ENCODE peak calls at places on chromosomes 7 and 10, in six cellular contexts. One of them, this sample, is unnamed.

GRCh38 chr10:86439544-86439943 is 72.9 kb upstream of the GRID1 start:
- DNase-seq in HFF-Myc: peak; percentile 24
- DNase-seq in BJ: peak; percentile 47
- DNase-seq in cardiac fibroblast: peak; percentile 95
- DNase-seq in pancreas: no peak
- DNase-seq in stomach: peak; percentile 59
- DNase-seq in this sample: peak; percentile 43

GRCh38 chr7:137094-137861 is 55.1 kb upstream of the FAM20C start:
- DNase-seq in cardiac fibroblast: no peak
- DNase-seq in pancreas: no peak
- DNase-seq in BJ: no peak
- DNase-seq in HFF-Myc: no peak
- DNase-seq in stomach: no peak
- DNase-seq in this sample: no peak

GRCh38 chr10:122878799-122879338 is 512 bp downstream of the FAM24B start:
- DNase-seq in pancreas: no peak
- DNase-seq in stomach: no peak
- DNase-seq in cardiac fibroblast: peak; percentile 23
- DNase-seq in HFF-Myc: no peak
- DNase-seq in BJ: no peak
- DNase-seq in this sample: no peak

GRCh38 chr10:59372543-59372942 is 10.2 kb upstream of the FAM13C start:
- DNase-seq in pancreas: no peak
- DNase-seq in BJ: no peak
- DNase-seq in stomach: no peak
- DNase-seq in cardiac fibroblast: peak; percentile 62
- DNase-seq in HFF-Myc: no peak
- DNase-seq in this sample: no peak

GRCh38 chr10:29096303-29096824 is 192.5 kb upstream of the LYZL1 start:
- DNase-seq in BJ: no peak
- DNase-seq in HFF-Myc: no peak
- DNase-seq in stomach: no peak
- DNase-seq in pancreas: no peak
- DNase-seq in cardiac fibroblast: no peak
- DNase-seq in this sample: no peak

GRCh38 chr10:84270708-84271107 is 25.9 kb downstream of the RGR start:
- DNase-seq in HFF-Myc: no peak
- DNase-seq in pancreas: no peak
- DNase-seq in cardiac fibroblast: no peak
- DNase-seq in stomach: no peak
- DNase-seq in BJ: no peak
- DNase-seq in this sample: no peak

GRCh38 chr7:14604606-14605005 is 297.9 kb downstream of the DGKB start:
- DNase-seq in BJ: no peak
- DNase-seq in stomach: no peak
- DNase-seq in cardiac fibroblast: no peak
- DNase-seq in pancreas: no peak
- DNase-seq in HFF-Myc: no peak
- DNase-seq in this sample: no peak

GRCh38 chr10:118901409-118901808 is 128.1 kb upstream of the NANOS1 start:
- DNase-seq in HFF-Myc: no peak
- DNase-seq in cardiac fibroblast: no peak
- DNase-seq in stomach: no peak
- DNase-seq in BJ: no peak
- DNase-seq in pancreas: no peak
- DNase-seq in this sample: no peak

GRCh38 chr7:134546903-134547737 is 1.8 kb upstream of the AKR1B15 start:
- DNase-seq in pancreas: peak; percentile 86
- DNase-seq in HFF-Myc: no peak
- DNase-seq in stomach: peak; percentile 79
- DNase-seq in BJ: no peak
- DNase-seq in cardiac fibroblast: peak; percentile 66
- DNase-seq in this sample: peak; percentile 22

GRCh38 chr7:75639071-75639892 is 99.5 kb downstream of the HIP1 start:
- DNase-seq in stomach: peak; percentile 50
- DNase-seq in cardiac fibroblast: peak; percentile 59
- DNase-seq in HFF-Myc: no peak
- DNase-seq in BJ: no peak
- DNase-seq in pancreas: peak; percentile 75
- DNase-seq in this sample: no peak

GRCh38 chr7:84219310-84219709 is 24.7 kb upstream of the SEMA3A start:
- DNase-seq in stomach: no peak
- DNase-seq in HFF-Myc: no peak
- DNase-seq in BJ: no peak
- DNase-seq in pancreas: no peak
- DNase-seq in cardiac fibroblast: no peak
- DNase-seq in this sample: no peak

GRCh38 chr7:28799619-28800018 is 158.5 kb downstream of the TRIL start:
- DNase-seq in pancreas: no peak
- DNase-seq in cardiac fibroblast: no peak
- DNase-seq in stomach: no peak
- DNase-seq in HFF-Myc: no peak
- DNase-seq in BJ: no peak
- DNase-seq in this sample: no peak

GRCh38 chr10:44398747-44399477 is 14.0 kb upstream of the CXCL12 start:
- DNase-seq in stomach: no peak
- DNase-seq in HFF-Myc: peak; percentile 33
- DNase-seq in BJ: no peak
- DNase-seq in cardiac fibroblast: no peak
- DNase-seq in pancreas: no peak
- DNase-seq in this sample: no peak

GRCh38 chr7:80829527-80829926 is 89.3 kb downstream of the SEMA3C start:
- DNase-seq in stomach: no peak
- DNase-seq in HFF-Myc: no peak
- DNase-seq in cardiac fibroblast: no peak
- DNase-seq in pancreas: no peak
- DNase-seq in BJ: no peak
- DNase-seq in this sample: no peak

DNA sequence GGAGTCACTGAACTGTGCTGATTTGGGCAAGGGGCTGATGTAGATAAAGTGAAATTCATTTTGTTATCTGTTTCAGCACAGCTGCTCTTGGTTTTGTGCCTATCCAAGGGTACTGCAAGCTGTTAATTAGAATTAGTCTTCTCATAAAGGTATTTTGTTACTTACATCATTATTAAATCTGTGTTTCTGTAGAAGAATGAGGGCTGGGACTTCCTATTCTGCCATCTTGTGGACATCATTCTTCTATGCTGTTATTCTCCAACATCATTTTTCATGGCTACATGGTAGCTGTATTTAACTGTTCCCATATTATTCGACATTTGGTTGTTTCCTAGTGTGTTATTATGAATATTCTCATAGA is 76.2 kb upstream of the CCDC71L start:
- DNase-seq in BJ: no peak
- DNase-seq in stomach: no peak
- DNase-seq in cardiac fibroblast: peak; percentile 80
- DNase-seq in pancreas: no peak
- DNase-seq in HFF-Myc: no peak
- DNase-seq in this sample: peak; percentile 27
- TF ChIP-seq CTCF in BJ: peak; percentile 54
- TF ChIP-seq CTCF in stomach: peak; percentile 5
- TF ChIP-seq CTCF in cardiac fibroblast: peak; percentile 41
- TF ChIP-seq CTCF in pancreas: no peak
- TF ChIP-seq CTCF in HFF-Myc: peak; percentile 20
- TF ChIP-seq CTCF in this sample: peak; percentile 30

GRCh38 chr10:73954737-73955136 is 43.2 kb upstream of the VCL start:
- DNase-seq in BJ: no peak
- DNase-seq in pancreas: no peak
- DNase-seq in cardiac fibroblast: no peak
- DNase-seq in HFF-Myc: no peak
- DNase-seq in stomach: no peak
- DNase-seq in this sample: no peak

GRCh38 chr10:73953665-73954064 is 42.7 kb downstream of the PLAU start:
- DNase-seq in BJ: no peak
- DNase-seq in stomach: no peak
- DNase-seq in pancreas: no peak
- DNase-seq in HFF-Myc: no peak
- DNase-seq in cardiac fibroblast: peak; percentile 75
- DNase-seq in this sample: peak; percentile 97

GRCh38 chr10:73955719-73956118 is 42.2 kb upstream of the VCL start:
- DNase-seq in BJ: no peak
- DNase-seq in HFF-Myc: no peak
- DNase-seq in pancreas: no peak
- DNase-seq in stomach: no peak
- DNase-seq in cardiac fibroblast: no peak
- DNase-seq in this sample: no peak

DNA sequence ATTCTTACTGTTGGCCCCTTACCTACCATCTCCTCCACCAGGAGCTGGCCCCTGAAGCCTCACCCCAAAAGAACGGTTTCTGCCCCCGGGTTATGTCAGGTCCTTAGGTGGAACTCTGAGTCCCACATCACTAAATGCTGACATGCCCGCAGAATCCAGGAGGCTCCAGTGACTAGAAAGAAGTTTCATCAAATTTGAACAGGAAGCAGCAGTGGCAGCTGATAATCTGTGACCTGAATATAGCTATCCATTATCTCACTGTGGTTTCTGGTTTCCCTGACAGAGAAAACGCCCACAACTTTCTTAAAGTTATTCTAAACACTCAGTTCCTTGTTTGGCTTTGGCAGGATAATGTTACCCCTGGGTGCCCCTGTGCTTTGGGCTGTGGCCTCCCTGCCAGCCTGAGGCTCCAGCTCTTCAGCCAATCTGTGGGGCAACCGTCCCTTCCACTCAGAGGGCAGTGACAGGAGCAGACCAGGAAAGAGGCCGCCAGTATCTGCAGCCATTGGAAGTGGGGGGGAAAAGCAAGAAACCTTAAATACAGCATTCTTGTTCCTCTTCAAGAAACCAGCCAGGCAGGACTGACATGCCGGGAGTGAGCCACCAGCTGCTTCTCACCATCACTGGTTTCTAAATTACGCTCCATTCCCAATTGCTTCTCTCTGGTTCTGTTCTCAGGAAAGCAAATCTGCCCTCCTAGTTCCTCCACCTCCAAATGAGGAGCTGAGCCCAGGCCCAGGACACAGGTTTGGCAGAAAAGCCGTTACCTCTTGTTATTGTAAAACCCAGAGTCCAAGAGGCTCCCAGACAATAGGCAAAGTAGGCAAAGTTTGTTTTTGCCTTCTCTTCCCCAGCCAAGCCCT is 41.2 kb upstream of the VCL start:
- DNase-seq in cardiac fibroblast: peak; percentile 53
- DNase-seq in BJ: no peak
- DNase-seq in pancreas: no peak
- DNase-seq in stomach: no peak
- DNase-seq in HFF-Myc: no peak
- DNase-seq in this sample: no peak
- H3K4me3 ChIP-seq in cardiac fibroblast: no peak overlapping the region
- H3K4me3 ChIP-seq in BJ: no peak overlapping the region
- H3K4me3 ChIP-seq in pancreas: no peak overlapping the region
- H3K4me3 ChIP-seq in stomach: no peak overlapping the region
- H3K4me3 ChIP-seq in HFF-Myc: no peak overlapping the region
- H3K4me3 ChIP-seq in this sample: no peak overlapping the region

DNA sequence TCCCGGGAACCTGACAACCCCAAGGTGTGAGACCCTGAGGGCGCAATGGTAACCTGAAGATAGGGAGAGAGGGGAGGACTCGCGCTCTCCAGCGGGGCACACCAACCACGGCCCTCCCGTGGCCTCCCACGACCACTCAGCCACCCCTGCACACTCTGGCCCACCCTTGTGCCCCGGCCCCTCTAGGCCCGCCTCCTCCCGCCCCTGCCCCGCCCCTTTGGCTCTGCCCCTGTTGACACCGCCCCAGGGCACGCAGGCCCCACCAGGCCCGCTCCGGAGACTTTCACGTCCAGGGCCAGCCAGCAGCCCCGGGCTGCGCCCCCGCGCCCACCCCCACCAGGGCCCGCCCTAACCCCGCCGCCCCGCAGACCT is 11.0 kb downstream of the ATG9B start:
- DNase-seq in BJ: no peak
- DNase-seq in pancreas: no peak
- DNase-seq in cardiac fibroblast: no peak
- DNase-seq in HFF-Myc: no peak
- DNase-seq in stomach: no peak
- DNase-seq in this sample: no peak
- TF ChIP-seq CTCF in BJ: no peak
- TF ChIP-seq CTCF in pancreas: no peak
- TF ChIP-seq CTCF in cardiac fibroblast: no peak
- TF ChIP-seq CTCF in HFF-Myc: no peak
- TF ChIP-seq CTCF in stomach: no peak
- TF ChIP-seq CTCF in this sample: no peak

GRCh38 chr10:89237849-89238248 is 13.7 kb downstream of the LIPA start:
- DNase-seq in BJ: no peak
- DNase-seq in stomach: no peak
- DNase-seq in pancreas: no peak
- DNase-seq in cardiac fibroblast: no peak
- DNase-seq in HFF-Myc: no peak
- DNase-seq in this sample: no peak

GRCh38 chr10:89238956-89239713 is 12.4 kb downstream of the LIPA start:
- DNase-seq in pancreas: no peak
- DNase-seq in cardiac fibroblast: no peak
- DNase-seq in BJ: no peak
- DNase-seq in HFF-Myc: no peak
- DNase-seq in stomach: no peak
- DNase-seq in this sample: no peak

GRCh38 chr10:89233033-89233432 is 18.5 kb downstream of the LIPA start:
- DNase-seq in pancreas: no peak
- DNase-seq in stomach: no peak
- DNase-seq in BJ: no peak
- DNase-seq in cardiac fibroblast: no peak
- DNase-seq in HFF-Myc: no peak
- DNase-seq in this sample: no peak

GRCh38 chr10:89235073-89235798 is 16.3 kb downstream of the LIPA start:
- DNase-seq in HFF-Myc: no peak
- DNase-seq in stomach: no peak
- DNase-seq in BJ: no peak
- DNase-seq in cardiac fibroblast: no peak
- DNase-seq in pancreas: no peak
- DNase-seq in this sample: no peak

GRCh38 chr10:89236221-89236620 is 15.4 kb downstream of the LIPA start:
- DNase-seq in stomach: no peak
- DNase-seq in cardiac fibroblast: no peak
- DNase-seq in BJ: peak; percentile 90
- DNase-seq in HFF-Myc: no peak
- DNase-seq in pancreas: no peak
- DNase-seq in this sample: no peak
- H3K4me3 ChIP-seq in stomach: no peak overlapping the region
- H3K4me3 ChIP-seq in cardiac fibroblast: no peak overlapping the region
- H3K4me3 ChIP-seq in BJ: no peak overlapping the region
- H3K4me3 ChIP-seq in HFF-Myc: no peak overlapping the region
- H3K4me3 ChIP-seq in pancreas: no peak overlapping the region
- H3K4me3 ChIP-seq in this sample: no peak overlapping the region

GRCh38 chr7:102280521-102280920 is 6.1 kb upstream of the SH2B2 start:
- DNase-seq in BJ: no peak
- DNase-seq in cardiac fibroblast: no peak
- DNase-seq in HFF-Myc: no peak
- DNase-seq in pancreas: no peak
- DNase-seq in stomach: no peak
- DNase-seq in this sample: no peak
- TF ChIP-seq CTCF in BJ: no peak
- TF ChIP-seq CTCF in cardiac fibroblast: no peak
- TF ChIP-seq CTCF in HFF-Myc: no peak
- TF ChIP-seq CTCF in pancreas: no peak
- TF ChIP-seq CTCF in stomach: no peak
- TF ChIP-seq CTCF in this sample: no peak

DNA sequence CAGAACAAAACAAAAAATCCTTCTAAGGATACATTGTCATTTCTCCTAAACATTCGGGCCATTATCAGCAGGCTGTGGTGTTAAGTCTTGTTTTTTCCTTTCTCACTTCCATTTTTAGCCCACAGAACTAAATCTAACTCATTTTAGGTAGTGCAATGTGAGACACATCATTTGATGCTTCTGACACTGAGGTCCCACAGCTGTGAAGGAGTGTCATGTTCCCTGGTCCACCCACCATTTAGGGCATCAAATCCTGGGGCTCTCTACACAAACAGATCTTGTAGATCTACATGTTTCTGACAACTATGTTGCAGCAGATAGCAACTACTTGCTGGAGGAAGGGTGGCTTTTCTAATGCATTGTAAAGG is 232.5 kb upstream of the IGFBP3 start:
- DNase-seq in cardiac fibroblast: no peak
- DNase-seq in stomach: no peak
- DNase-seq in HFF-Myc: no peak
- DNase-seq in pancreas: no peak
- DNase-seq in BJ: no peak
- DNase-seq in this sample: no peak
- H3K4me3 ChIP-seq in cardiac fibroblast: no peak overlapping the region
- H3K4me3 ChIP-seq in stomach: no peak overlapping the region
- H3K4me3 ChIP-seq in HFF-Myc: no peak overlapping the region
- H3K4me3 ChIP-seq in pancreas: no peak overlapping the region
- H3K4me3 ChIP-seq in BJ: no peak overlapping the region
- H3K4me3 ChIP-seq in this sample: no peak overlapping the region

This sample was measured in astrocyte of the cerebellum.